ENCODE peak calls at places on chromosome 20, in four cellular contexts. Q is BJ, F is HFFc6, U is mesothelial cell of epicardium. M is an unnamed sample.

GRCh38 chr20:31606928-31607639 is 2.0 kb downstream of the ID1 start:
- DNase-seq in Q (no peak), F (peak), U (no peak), M (peak)

GRCh38 chr20:25336561-25337422 is 53.8 kb downstream of the ABHD12 start:
- DNase-seq in Q (no peak), F (peak), U (no peak), M (no peak)

GRCh38 chr20:22402550-22402949 is 181.8 kb downstream of the FOXA2 start:
- DNase-seq in Q (no peak), F (no peak), U (no peak), M (no peak)

GRCh38 chr20:17226410-17227198 is at the start of gene PCSK2:
- DNase-seq in Q (no peak), F (no peak), U (peak), M (no peak)

GRCh38 chr20:64109390-64109747 is 2.0 kb upstream of the NPBWR2 start:
- DNase-seq in Q (no peak), F (no peak), U (peak), M (no peak)

GRCh38 chr20:9408422-9409300 is 105.7 kb upstream of the LAMP5 start:
- DNase-seq in Q (peak), F (peak), U (no peak), M (no peak)

GRCh38 chr20:50852085-50852484 is 57.2 kb downstream of the BCAS4 start:
- DNase-seq in Q (no peak), F (no peak), U (no peak), M (no peak)

GRCh38 chr20:43721429-43722152 is 5.2 kb downstream of the GTSF1L start:
- DNase-seq in Q (no peak), F (no peak), U (no peak), M (no peak)

GRCh38 chr20:20184149-20184548 is 131.8 kb downstream of the CFAP61 start:
- DNase-seq in Q (no peak), F (no peak), U (no peak), M (no peak)

GRCh38 chr20:17616480-17617211 is 46.8 kb downstream of the DSTN start:
- DNase-seq in Q (no peak), F (no peak), U (no peak), M (peak)

GRCh38 chr20:6576721-6577120 is 190.8 kb upstream of the BMP2 start:
- DNase-seq in Q (no peak), F (no peak), U (no peak), M (no peak)

GRCh38 chr20:1390552-1391403 is 2.1 kb downstream of the FKBP1A start:
- DNase-seq in Q (no peak), F (no peak), U (no peak), M (no peak)

GRCh38 chr20:3209023-3209945 is at the start of gene ITPA:
- DNase-seq in Q (no peak), F (peak), U (no peak), M (peak)

GRCh38 chr20:18058661-18059467 is 1.1 kb upstream of the OVOL2 start:
- DNase-seq in Q (no peak), F (no peak), U (no peak), M (no peak)

GRCh38 chr20:38730989-38731737 is 6.9 kb downstream of the SLC32A1 start:
- DNase-seq in Q (no peak), F (no peak), U (peak), M (peak)

GRCh38 chr20:20637998-20638397 is 74.4 kb downstream of the RALGAPA2 start:
- DNase-seq in Q (no peak), F (no peak), U (no peak), M (no peak)

GRCh38 chr20:20211274-20211987 is 156.5 kb upstream of the INSM1 start:
- DNase-seq in Q (peak), F (peak), U (no peak), M (no peak)

GRCh38 chr20:37763105-37763504 is 69.3 kb downstream of the CTNNBL1 start:
- DNase-seq in Q (no peak), F (no peak), U (no peak), M (no peak)

GRCh38 chr20:25553819-25554296 is 31.5 kb downstream of the NINL start:
- DNase-seq in Q (no peak), F (peak), U (no peak), M (no peak)

GRCh38 chr20:4666001-4666470 is 55.7 kb upstream of the PRND start:
- DNase-seq in Q (peak), F (peak), U (no peak), M (no peak)

GRCh38 chr20:41443667-41444066 is 77.0 kb upstream of the EMILIN3 start:
- DNase-seq in Q (no peak), F (no peak), U (no peak), M (peak)

GRCh38 chr20:77231-77630 is 10.2 kb upstream of the DEFB125 start:
- DNase-seq in Q (no peak), F (no peak), U (no peak), M (no peak)

GRCh38 chr20:7742479-7742878 is 197.8 kb downstream of the HAO1 start:
- DNase-seq in Q (no peak), F (no peak), U (no peak), M (no peak)

GRCh38 chr20:64158346-64159285 is 5.6 kb upstream of the MYT1 start:
- DNase-seq in Q (no peak), F (no peak), U (no peak), M (no peak)

GRCh38 chr20:54524849-54525248 is 49.5 kb downstream of the DOK5 start:
- DNase-seq in Q (no peak), F (no peak), U (no peak), M (no peak)

GRCh38 chr20:16175322-16175721 is 397.9 kb downstream of the KIF16B start:
- DNase-seq in Q (no peak), F (no peak), U (no peak), M (no peak)

GRCh38 chr20:44959896-44960852 is at the start of gene TOMM34:
- DNase-seq in Q (peak), F (peak), U (peak), M (peak)
- TF ChIP-seq CTCF in Q (no peak), F (no peak), U (no peak), M (peak)

DNA sequence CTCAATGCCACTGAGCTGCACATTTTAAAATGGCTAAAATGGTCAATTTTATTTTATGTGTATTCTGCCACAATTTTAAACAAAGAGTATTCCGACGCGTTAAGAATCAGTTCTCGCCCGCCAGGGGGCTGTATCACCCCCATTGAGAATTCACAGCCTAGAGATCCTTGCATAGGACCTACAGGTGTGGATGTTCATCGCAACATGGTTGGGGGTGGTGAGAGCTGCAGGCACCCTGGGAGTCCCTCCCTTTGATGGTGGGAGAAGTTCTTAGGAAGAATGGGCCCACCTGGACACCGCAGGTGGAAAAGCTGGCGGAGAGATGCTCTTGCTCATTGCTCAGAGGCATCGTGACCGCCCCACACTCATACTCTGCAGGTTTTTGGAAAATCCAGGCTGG is 63.5 kb downstream of the SLC2A10 start:
- DNase-seq in Q (no peak), F (no peak), U (no peak), M (no peak)
- TF ChIP-seq CTCF in Q (no peak), F (no peak), U (peak), M (no peak)

DNA sequence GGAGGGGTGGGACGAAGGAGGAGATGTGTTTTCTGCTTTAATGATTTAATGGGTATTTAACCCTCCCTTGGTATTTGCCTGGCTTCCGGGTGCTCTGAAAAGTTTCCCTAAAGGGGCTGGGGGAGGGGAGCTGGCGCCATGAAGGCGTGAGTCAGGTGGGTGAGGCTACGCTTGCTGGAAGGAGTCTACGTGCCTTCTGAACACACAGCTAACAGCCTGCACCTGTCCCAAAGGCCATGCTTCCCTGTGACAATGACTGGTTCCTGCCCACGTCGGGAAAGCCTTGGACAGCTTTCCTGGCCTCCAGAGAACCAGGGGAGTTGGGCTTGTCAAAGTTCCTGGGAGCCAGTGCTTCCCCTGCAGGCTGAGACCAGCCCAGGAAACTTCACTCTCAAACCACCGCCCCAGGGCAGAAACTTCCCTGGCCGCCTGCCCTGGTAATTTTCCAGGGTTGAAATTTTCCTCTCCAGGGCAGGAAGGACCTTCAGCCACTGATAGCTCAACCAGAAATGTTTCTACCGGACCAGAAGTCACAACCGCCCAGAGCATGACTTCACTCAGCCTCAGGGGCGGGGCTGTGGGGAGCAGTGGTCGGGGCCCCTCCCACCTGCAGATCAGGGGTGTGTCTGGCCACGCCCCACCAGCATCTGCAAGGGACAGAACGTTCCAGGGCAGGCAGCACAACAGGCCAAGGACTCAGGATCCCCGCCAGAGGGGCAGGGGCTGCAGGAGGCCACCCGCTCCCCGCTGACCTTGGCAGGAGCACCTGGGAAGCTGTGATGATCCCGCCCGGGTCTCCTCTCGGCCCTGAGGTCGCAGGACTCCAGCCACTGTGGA is 18.6 kb upstream of the SLCO4A1 start:
- DNase-seq in Q (peak), F (peak), U (peak), M (peak)
- TF ChIP-seq CTCF in Q (peak), F (no peak), U (no peak), M (no peak)

GRCh38 chr20:57048027-57048869 is 218.2 kb downstream of the BMP7 start:
- DNase-seq in Q (no peak), F (peak), U (no peak), M (peak)
- TF ChIP-seq CTCF in Q (peak), F (peak), U (peak), M (peak)

DNA sequence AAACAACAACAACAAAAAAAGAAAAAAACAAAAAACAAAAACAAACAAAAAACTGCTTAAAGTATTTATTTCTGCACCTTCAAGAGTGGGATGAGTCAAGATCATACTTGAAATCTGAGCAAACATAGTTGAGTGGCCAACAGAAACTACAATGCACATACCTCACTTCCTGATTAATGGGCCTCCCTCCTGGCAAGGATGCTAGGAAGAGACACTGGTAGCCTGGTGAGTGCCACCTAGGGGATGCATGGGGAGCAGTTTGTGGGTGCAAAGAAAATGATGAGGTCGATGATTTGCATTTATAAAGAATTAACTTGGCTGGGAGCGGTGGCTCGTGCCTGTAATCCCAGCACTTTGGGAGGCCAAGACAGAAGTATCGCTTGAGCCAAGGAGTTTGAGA is 808.1 kb downstream of the MAFB start:
- DNase-seq in Q (no peak), F (peak), U (no peak), M (no peak)
- TF ChIP-seq CTCF in Q (peak), F (peak), U (no peak), M (peak)

M was measured in GM13977.